ENCODE peak calls at places on chromosome 1, in seven cellular contexts. Z, N, Y, X, V, A and T are unnamed samples.

GRCh38 chr1:17213433-17214148 is 8.7 kb downstream of the PADI1 start:
- DNase-seq in Z (no peak), N (no peak), Y (no peak), X (no peak), V (no peak), A (no peak), T (no peak)

GRCh38 chr1:183589836-183590224 is 429 bp downstream of the NCF2 start:
- DNase-seq in Z (no peak), N (no peak), Y (peak), X (no peak), V (no peak), A (no peak), T (no peak)

GRCh38 chr1:150477320-150477719 is 9.9 kb upstream of the TARS2 start:
- DNase-seq in Z (no peak), N (no peak), Y (no peak), X (no peak), V (no peak), A (no peak), T (no peak)

GRCh38 chr1:232096751-232097150 is 470.2 kb downstream of the DISC1 start:
- DNase-seq in Z (no peak), N (no peak), Y (no peak), X (no peak), V (no peak), A (no peak), T (no peak)

GRCh38 chr1:184865831-184866230 is 108.5 kb downstream of the NIBAN1 start:
- DNase-seq in Z (no peak), N (no peak), Y (no peak), X (no peak), V (no peak), A (no peak), T (no peak)

GRCh38 chr1:109201123-109201703 is 12.5 kb upstream of the SARS1 start:
- DNase-seq in Z (peak), N (no peak), Y (peak), X (no peak), V (peak), A (no peak), T (peak)

GRCh38 chr1:86388228-86388627 is 7.9 kb downstream of the ODF2L start:
- DNase-seq in Z (no peak), N (no peak), Y (no peak), X (no peak), V (no peak), A (no peak), T (no peak)

GRCh38 chr1:6580119-6580587 is 359 bp downstream of the ZBTB48 start:
- DNase-seq in Z (no peak), N (no peak), Y (peak), X (no peak), V (no peak), A (no peak), T (no peak)

GRCh38 chr1:243495442-243496172 is 239.8 kb downstream of the SDCCAG8 start:
- DNase-seq in Z (no peak), N (no peak), Y (no peak), X (no peak), V (no peak), A (no peak), T (no peak)

GRCh38 chr1:32400876-32401631 is 6.8 kb upstream of the BSDC1 start:
- DNase-seq in Z (peak), N (peak), Y (peak), X (peak), V (peak), A (peak), T (peak)

GRCh38 chr1:201715801-201716741 is 112.9 kb upstream of the IPO9 start:
- DNase-seq in Z (no peak), N (no peak), Y (peak), X (no peak), V (no peak), A (peak), T (no peak)

GRCh38 chr1:227432181-227432535 is 113.9 kb upstream of the CDC42BPA start:
- DNase-seq in Z (no peak), N (no peak), Y (no peak), X (no peak), V (no peak), A (no peak), T (no peak)

GRCh38 chr1:6590046-6590445 is 10.3 kb downstream of the ZBTB48 start:
- DNase-seq in Z (no peak), N (no peak), Y (no peak), X (no peak), V (no peak), A (no peak), T (no peak)

GRCh38 chr1:55321947-55322346 is 106.8 kb upstream of the USP24 start:
- DNase-seq in Z (no peak), N (no peak), Y (no peak), X (no peak), V (no peak), A (no peak), T (no peak)

GRCh38 chr1:43185021-43185420 is 12.9 kb downstream of the CFAP57 start:
- DNase-seq in Z (no peak), N (no peak), Y (no peak), X (no peak), V (no peak), A (no peak), T (no peak)

GRCh38 chr1:188224263-188224662 is 1395.5 kb downstream of the PLA2G4A start:
- DNase-seq in Z (no peak), N (no peak), Y (no peak), X (no peak), V (no peak), A (no peak), T (no peak)

GRCh38 chr1:73100216-73100615 is 817.9 kb upstream of the NEGR1 start:
- DNase-seq in Z (no peak), N (no peak), Y (no peak), X (no peak), V (no peak), A (no peak), T (peak)

GRCh38 chr1:168469690-168470089 is 74.1 kb downstream of the XCL2 start:
- DNase-seq in Z (no peak), N (no peak), Y (no peak), X (no peak), V (peak), A (no peak), T (no peak)